ENCODE peak calls at places on chromosomes 2 and 18, in nine cellular contexts. J is dermis blood vessel endothelial cell; G is activated CD4-positive, alpha-beta T cell treated with anti-CD3 and anti-CD28 coated beads, Interleukin-2, amount 10 ng/mL, durations not matched to agents 7 days and 5 days; P is AG10803; I is CD8-positive, alpha-beta T cell; R is kidney tubule cell; B is GM23248; U is stimulated activated CD8-positive, alpha-beta memory T cell treated with anti-CD3 and anti-CD28 coated beads, Interleukin-4, amount 100 ng/mL, for 48 hours; S is HCEC 1CT. A is an unnamed sample.

GRCh38 chr2:54558976-54559410 is 102.9 kb downstream of the SPTBN1 start:
- DNase-seq in J (no peak), G (no peak), P (no peak), I (no peak), R (peak; percentile 64), B (no peak), U (no peak), S (no peak), A (no peak)

GRCh38 chr18:71808576-71808975 is 735.6 kb downstream of the CBLN2 start:
- DNase-seq in J (no peak), G (no peak), P (no peak), I (no peak), R (peak; percentile 26), B (no peak), U (no peak), S (no peak), A (no peak)

GRCh38 chr18:48819781-48820482 is 130.8 kb downstream of the SMAD7 start:
- DNase-seq in J (no peak), G (no peak), P (no peak), I (no peak), R (no peak), B (no peak), U (peak; percentile 14), S (no peak), A (no peak)

GRCh38 chr2:36079793-36080192 is 275.8 kb upstream of the CRIM1 start:
- DNase-seq in J (no peak), G (no peak), P (no peak), I (no peak), R (no peak), B (no peak), U (no peak), S (no peak), A (no peak)

GRCh38 chr18:50033004-50033403 is 161.9 kb downstream of the MYO5B start:
- DNase-seq in J (no peak), G (no peak), P (no peak), I (no peak), R (no peak), B (no peak), U (no peak), S (no peak), A (no peak)

GRCh38 chr18:4631239-4631638 is 176.1 kb upstream of the DLGAP1 start:
- DNase-seq in J (no peak), G (no peak), P (no peak), I (no peak), R (no peak), B (no peak), U (no peak), S (no peak), A (no peak)

GRCh38 chr2:201343559-201343958 is 13.6 kb downstream of the FLACC1 start:
- DNase-seq in J (no peak), G (no peak), P (no peak), I (no peak), R (no peak), B (no peak), U (no peak), S (no peak), A (no peak)

GRCh38 chr18:23484783-23485182 is 18.5 kb upstream of the RMC1 start:
- DNase-seq in J (no peak), G (no peak), P (no peak), I (no peak), R (no peak), B (no peak), U (no peak), S (no peak), A (no peak)

GRCh38 chr2:111235616-111236015 is 114.9 kb downstream of the BCL2L11 start:
- DNase-seq in J (no peak), G (no peak), P (no peak), I (no peak), R (no peak), B (no peak), U (no peak), S (no peak), A (no peak)

GRCh38 chr2:42753188-42753813 is 10.6 kb downstream of the OXER1 start:
- DNase-seq in J (no peak), G (no peak), P (no peak), I (no peak), R (no peak), B (no peak), U (no peak), S (no peak), A (no peak)

GRCh38 chr18:50163505-50163904 is 31.4 kb downstream of the MYO5B start:
- DNase-seq in J (no peak), G (no peak), P (no peak), I (no peak), R (no peak), B (no peak), U (no peak), S (no peak), A (no peak)

GRCh38 chr2:26492749-26493515 is 15.0 kb upstream of the OTOF start:
- DNase-seq in J (peak; percentile 34), G (no peak), P (no peak), I (no peak), R (no peak), B (no peak), U (no peak), S (no peak), A (no peak)

GRCh38 chr2:151795646-151796240 is 32.5 kb downstream of the ARL5A start:
- DNase-seq in J (no peak), G (no peak), P (peak; percentile 38), I (no peak), R (no peak), B (peak; percentile 53), U (no peak), S (no peak), A (no peak)

GRCh38 chr2:1496394-1496821 is 83.1 kb downstream of the TPO start:
- DNase-seq in J (no peak), G (no peak), P (no peak), I (no peak), R (no peak), B (no peak), U (no peak), S (no peak), A (no peak)

GRCh38 chr2:238523158-238524110 is 96.7 kb downstream of the ASB1 start:
- DNase-seq in J (no peak), G (no peak), P (peak; percentile 97), I (no peak), R (no peak), B (peak; percentile 73), U (no peak), S (peak; percentile 15), A (peak; percentile 96)

GRCh38 chr2:123303735-123304134 is 721.4 kb upstream of the CNTNAP5 start:
- DNase-seq in J (no peak), G (no peak), P (no peak), I (no peak), R (no peak), B (no peak), U (no peak), S (no peak), A (no peak)

GRCh38 chr2:8357738-8358137 is 324.1 kb upstream of the ID2 start:
- DNase-seq in J (no peak), G (no peak), P (no peak), I (no peak), R (no peak), B (no peak), U (no peak), S (no peak), A (no peak)

GRCh38 chr2:122098301-122098700 is 342.9 kb downstream of the TSN start:
- DNase-seq in J (no peak), G (no peak), P (peak; percentile 32), I (no peak), R (peak; percentile 45), B (peak; percentile 64), U (no peak), S (no peak), A (peak; percentile 16)

GRCh38 chr2:23457990-23458689 is 73.2 kb downstream of the KLHL29 start:
- DNase-seq in J (no peak), G (no peak), P (no peak), I (no peak), R (no peak), B (no peak), U (peak; percentile 2), S (no peak), A (no peak)

GRCh38 chr2:208280234-208280633 is 14.2 kb downstream of the PIKFYVE start:
- DNase-seq in J (no peak), G (no peak), P (no peak), I (no peak), R (no peak), B (no peak), U (no peak), S (no peak), A (no peak)

GRCh38 chr2:116716444-116716843 is 1098.0 kb upstream of the DDX18 start:
- DNase-seq in J (no peak), G (no peak), P (no peak), I (no peak), R (no peak), B (no peak), U (no peak), S (no peak), A (no peak)